ENCODE peak calls at places on chromosomes 6 and 20, in ten cellular contexts. U is neural progenitor cell, E is cardiac fibroblast, Y is OCI-LY7, K is thoracic aorta, D is IMR-90, M is cardiac muscle cell, T is AG04450, P is colonic mucosa, L is pancreas. X is an unnamed sample.

GRCh38 chr6:155958550-155958949 is 502.9 kb upstream of the NOX3 start:
- DNase-seq in E (no peak), M (no peak), T (no peak), U (no peak), D (no peak), Y (no peak), K (no peak), L (peak), P (peak), X (no peak)

GRCh38 chr6:5398530-5398929 is 137.2 kb downstream of the FARS2 start:
- DNase-seq in T (no peak), E (peak), P (no peak), K (no peak), Y (peak), M (peak), D (peak), U (peak), L (no peak), X (peak)

GRCh38 chr6:73739097-73739496 is 43.1 kb downstream of the CD109 start:
- DNase-seq in U (peak), P (no peak), T (peak), M (peak), D (peak), L (no peak), Y (peak), K (no peak), E (peak), X (no peak)

GRCh38 chr20:53210041-53210440 is 237.9 kb downstream of the TSHZ2 start:
- DNase-seq in M (no peak), D (no peak), Y (no peak), E (no peak), K (no peak), L (no peak), T (no peak), U (no peak), P (no peak), X (no peak)

GRCh38 chr6:79694156-79694555 is 63.0 kb downstream of the SH3BGRL2 start:
- DNase-seq in E (peak), M (no peak), Y (no peak), L (no peak), P (no peak), D (no peak), K (no peak), U (no peak), T (no peak), X (no peak)

GRCh38 chr6:33694401-33694931 is 17.0 kb downstream of the UQCC2 start:
- DNase-seq in U (no peak), M (peak), K (no peak), L (no peak), Y (no peak), P (no peak), D (peak), T (no peak), E (peak), X (peak)

GRCh38 chr20:51533291-51534172 is 9.0 kb downstream of the NFATC2 start:
- DNase-seq in M (no peak), K (no peak), P (no peak), D (peak), L (no peak), U (no peak), Y (no peak), T (no peak), E (peak), X (peak)

GRCh38 chr6:36657942-36658544 is 20.5 kb upstream of the CDKN1A start:
- DNase-seq in L (no peak), U (no peak), M (no peak), E (peak), P (no peak), D (peak), Y (peak), K (no peak), T (no peak), X (no peak)

GRCh38 chr6:98054453-98054852 is 771.4 kb upstream of the MMS22L start:
- DNase-seq in Y (peak), U (no peak), K (no peak), M (no peak), D (peak), E (peak), T (no peak), P (no peak), L (no peak), X (no peak)

GRCh38 chr6:160278786-160279310 is 20.2 kb upstream of the SLC22A2 start:
- DNase-seq in K (no peak), Y (no peak), P (no peak), E (no peak), L (no peak), D (no peak), M (no peak), T (no peak), U (no peak), X (no peak)

DNA sequence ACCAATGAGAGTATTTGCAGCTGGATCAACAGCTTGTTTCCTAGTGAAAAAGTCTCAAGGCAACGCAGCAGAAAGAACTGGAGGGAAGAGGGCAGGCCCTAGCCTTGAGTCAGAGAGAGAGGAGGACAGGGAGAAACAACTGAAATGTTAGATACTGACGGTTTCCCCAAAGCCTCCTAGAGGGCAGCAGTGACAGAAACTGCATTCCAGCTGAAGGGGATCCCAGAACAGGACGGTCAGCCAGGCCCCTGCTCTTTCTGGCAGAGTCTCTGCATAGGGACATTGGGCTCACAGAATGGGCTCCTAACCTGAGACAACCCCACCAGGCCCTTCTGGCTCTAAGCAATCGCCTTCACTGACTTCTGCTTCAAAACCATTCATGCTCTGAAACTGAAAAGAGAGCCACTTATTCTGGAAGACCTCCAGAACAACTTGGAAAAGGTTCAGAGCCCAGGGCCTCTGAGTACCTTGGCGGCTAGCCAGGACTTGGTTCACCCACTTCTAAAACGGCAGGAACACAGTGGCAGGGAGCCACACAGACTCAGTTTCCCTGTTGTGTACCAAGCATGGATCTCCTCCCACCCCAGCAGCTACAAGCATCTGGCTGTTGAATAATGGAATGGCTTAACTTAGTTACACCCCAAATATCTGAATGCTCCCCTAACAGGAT is 72.9 kb downstream of the PSMB1 start:
- DNase-seq in U (peak), K (no peak), L (peak), D (peak), M (no peak), Y (no peak), P (no peak), E (peak), T (no peak), X (no peak)
- TF ChIP-seq CTCF in U (peak), K (no peak), L (no peak), D (peak), M (peak), Y (no peak), P (no peak), E (peak), T (peak), X (peak)

GRCh38 chr20:36483919-36484808 is 57.2 kb upstream of the MYL9 start:
- DNase-seq in T (no peak), U (no peak), E (peak), P (no peak), L (no peak), Y (no peak), M (no peak), K (no peak), D (peak), X (no peak)
- H3K4me3 ChIP-seq in T (no peak), U (no peak), E (no peak), P (no peak), L (no peak), Y (no peak), M (no peak), K (peak), D (no peak), X (no peak)

DNA sequence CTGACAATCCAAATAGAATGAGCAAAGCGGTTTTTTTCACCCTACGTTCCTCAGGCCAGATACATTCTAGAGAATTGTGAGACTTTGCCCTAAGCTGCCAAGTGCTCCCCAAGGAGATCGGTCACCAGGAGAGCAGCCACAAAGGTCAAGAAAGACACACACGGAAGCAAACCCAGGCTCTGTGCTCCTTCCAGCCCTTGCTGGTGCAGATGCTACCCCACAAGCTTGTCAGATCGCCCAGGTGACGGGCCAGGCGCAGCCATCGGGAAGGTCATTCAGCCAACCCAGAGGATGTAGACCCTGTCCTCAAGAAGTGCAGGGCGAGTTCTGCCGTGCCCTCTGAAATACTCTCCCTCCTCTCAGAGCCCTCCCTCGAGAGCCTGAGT is 36.3 kb downstream of the TAF8 start:
- DNase-seq in D (no peak), T (no peak), U (no peak), L (no peak), P (no peak), K (no peak), E (no peak), Y (no peak), M (no peak), X (no peak)
- TF ChIP-seq CTCF in D (no peak), T (no peak), U (no peak), L (no peak), P (no peak), K (no peak), E (no peak), Y (no peak), M (no peak), X (no peak)

GRCh38 chr6:8065519-8065911 is 1.3 kb upstream of the BLOC1S5 start:
- DNase-seq in U (no peak), M (no peak), L (no peak), Y (no peak), D (peak), K (no peak), P (peak), T (no peak), E (no peak), X (no peak)

GRCh38 chr6:8063762-8064637 is at the start of gene BLOC1S5:
- DNase-seq in T (peak), L (peak), P (peak), K (peak), D (peak), M (peak), E (peak), U (peak), Y (peak), X (peak)

GRCh38 chr6:8061736-8062135 is 2.5 kb downstream of the BLOC1S5 start:
- DNase-seq in P (no peak), K (no peak), M (no peak), D (no peak), T (no peak), Y (no peak), E (no peak), L (no peak), U (no peak), X (no peak)

GRCh38 chr6:8066108-8066507 is 1.9 kb upstream of the BLOC1S5 start:
- DNase-seq in P (no peak), E (no peak), M (no peak), L (no peak), Y (peak), U (no peak), D (no peak), T (no peak), K (no peak), X (no peak)

GRCh38 chr6:8064638-8065518 is 689 bp upstream of the BLOC1S5 start:
- DNase-seq in U (no peak), T (no peak), D (no peak), M (no peak), P (no peak), K (no peak), Y (no peak), L (no peak), E (no peak), X (no peak)
- H3K4me3 ChIP-seq in U (peak), T (peak), D (peak), M (no peak), P (peak), K (peak), Y (peak), L (peak), E (peak), X (peak)

X was measured in AG04449.